ENCODE peak calls at places on chromosomes 6 and 20, in seven cellular contexts. J is cardiac muscle cell, V is GOT3, K is GDM1, A is pancreas, C is SW 1271, G is T follicular helper cell. U is an unnamed sample.

GRCh38 chr6:140500864-140501263 is 1126.4 kb upstream of the CITED2 start:
- DNase-seq in J (no peak), V (no peak), K (no peak), A (no peak), C (no peak), G (no peak), U (no peak)

GRCh38 chr20:45154183-45154582 is 20.5 kb upstream of the PI3 start:
- DNase-seq in J (peak), V (no peak), K (no peak), A (no peak), C (no peak), G (no peak), U (no peak)

GRCh38 chr20:8131598-8132014 is 460 bp upstream of the PLCB1 start:
- DNase-seq in J (peak), V (no peak), K (no peak), A (no peak), C (no peak), G (no peak), U (no peak)

GRCh38 chr20:24027229-24027628 is 38.6 kb upstream of the GGTLC1 start:
- DNase-seq in J (peak), V (no peak), K (peak), A (no peak), C (no peak), G (peak), U (peak)

GRCh38 chr6:144878577-144878976 is 593.4 kb downstream of the UTRN start:
- DNase-seq in J (no peak), V (no peak), K (no peak), A (no peak), C (no peak), G (no peak), U (no peak)

GRCh38 chr20:5234158-5234557 is 82.6 kb downstream of the PROKR2 start:
- DNase-seq in J (no peak), V (no peak), K (no peak), A (no peak), C (no peak), G (no peak), U (no peak)

GRCh38 chr20:32485770-32486248 is 99.3 kb downstream of the NOL4L start:
- DNase-seq in J (no peak), V (no peak), K (no peak), A (peak), C (no peak), G (no peak), U (no peak)

GRCh38 chr6:70112686-70113570 is 190.0 kb downstream of the COL9A1 start:
- DNase-seq in J (peak), V (no peak), K (no peak), A (no peak), C (no peak), G (no peak), U (no peak)

GRCh38 chr6:10970731-10971130 is 73.4 kb downstream of the ELOVL2 start:
- DNase-seq in J (no peak), V (no peak), K (no peak), A (no peak), C (no peak), G (no peak), U (no peak)

GRCh38 chr20:3871549-3872265 is 17.5 kb upstream of the PANK2 start:
- DNase-seq in J (no peak), V (no peak), K (no peak), A (no peak), C (no peak), G (no peak), U (no peak)

GRCh38 chr6:92550501-92550900 is 868.9 kb downstream of the EPHA7 start:
- DNase-seq in J (no peak), V (no peak), K (no peak), A (no peak), C (no peak), G (no peak), U (no peak)

GRCh38 chr6:16179063-16179462 is 50.2 kb downstream of the MYLIP start:
- DNase-seq in J (no peak), V (no peak), K (no peak), A (no peak), C (no peak), G (no peak), U (no peak)

GRCh38 chr6:72048080-72048479 is 161.7 kb downstream of the RIMS1 start:
- DNase-seq in J (no peak), V (no peak), K (no peak), A (no peak), C (no peak), G (no peak), U (no peak)

GRCh38 chr20:42083280-42083679 is 465.1 kb upstream of the CHD6 start:
- DNase-seq in J (no peak), V (no peak), K (no peak), A (no peak), C (no peak), G (no peak), U (no peak)

GRCh38 chr6:12748815-12749521 is 32.4 kb downstream of the PHACTR1 start:
- DNase-seq in J (peak), V (no peak), K (no peak), A (peak), C (no peak), G (no peak), U (no peak)

GRCh38 chr6:63066053-63066704 is 145.1 kb upstream of the FKBP1C start:
- DNase-seq in J (no peak), V (no peak), K (no peak), A (no peak), C (no peak), G (no peak), U (no peak)

GRCh38 chr6:28336284-28337024 is 506 bp upstream of the ZSCAN31 start:
- DNase-seq in J (peak), V (no peak), K (peak), A (no peak), C (no peak), G (no peak), U (no peak)

GRCh38 chr6:2790588-2790987 is 25.4 kb downstream of the WRNIP1 start:
- DNase-seq in J (peak), V (no peak), K (peak), A (no peak), C (no peak), G (no peak), U (no peak)

GRCh38 chr6:111685058-111685457 is 79.4 kb upstream of the TRAF3IP2 start:
- DNase-seq in J (no peak), V (no peak), K (no peak), A (no peak), C (no peak), G (no peak), U (no peak)

GRCh38 chr20:21074605-21075336 is 31.4 kb downstream of the LINC00237 start:
- DNase-seq in J (no peak), V (no peak), K (no peak), A (no peak), C (no peak), G (no peak), U (no peak)

GRCh38 chr20:57693002-57693582 is 16.7 kb downstream of the PMEPA1 start:
- DNase-seq in J (no peak), V (no peak), K (no peak), A (no peak), C (no peak), G (no peak), U (no peak)

GRCh38 chr6:217048-217659 is 75.1 kb upstream of the DUSP22 start:
- DNase-seq in J (no peak), V (no peak), K (no peak), A (peak), C (peak), G (no peak), U (no peak)

GRCh38 chr20:34112600-34113061 is 588 bp upstream of the EIF2S2 start:
- DNase-seq in J (peak), V (no peak), K (no peak), A (no peak), C (peak), G (no peak), U (no peak)

GRCh38 chr20:44856442-44856841 is 29.1 kb upstream of the YWHAB start:
- DNase-seq in J (no peak), V (no peak), K (no peak), A (no peak), C (no peak), G (no peak), U (no peak)

GRCh38 chr20:51076841-51077543 is 54.1 kb upstream of the KCNG1 start:
- DNase-seq in J (no peak), V (no peak), K (no peak), A (no peak), C (peak), G (no peak), U (no peak)

GRCh38 chr6:168054663-168055560 is 24.1 kb downstream of the FRMD1 start:
- DNase-seq in J (peak), V (no peak), K (no peak), A (peak), C (no peak), G (no peak), U (no peak)

GRCh38 chr6:121285041-121285440 is 49.2 kb downstream of the TBC1D32 start:
- DNase-seq in J (peak), V (no peak), K (no peak), A (no peak), C (no peak), G (no peak), U (no peak)

GRCh38 chr6:41700577-41701347 is 34.6 kb downstream of the TFEB start:
- DNase-seq in J (no peak), V (no peak), K (no peak), A (no peak), C (no peak), G (no peak), U (no peak)

GRCh38 chr6:103983860-103984259 is 875.9 kb downstream of the HACE1 start:
- DNase-seq in J (no peak), V (no peak), K (no peak), A (no peak), C (no peak), G (no peak), U (no peak)

GRCh38 chr6:53979468-53980067 is 131.7 kb upstream of the MLIP start:
- DNase-seq in J (peak), V (no peak), K (peak), A (no peak), C (no peak), G (no peak), U (no peak)

U was measured in activated effector memory CD4-positive, alpha-beta T cell treated with Interleukin-2 at 50 U/mL for 16 hours.